ENCODE peak calls at places on chromosomes 16 and 17, in five cellular contexts. S is PC-9, A is gastrocnemius medialis, J is heart right ventricle, P is lower lobe of right lung. T is an unnamed sample. For H3K9me3, the result is how much of the 10 kb centered on the place peaks cover.

GRCh38 chr17:39606434-39607056 is 1.2 kb downstream of the NEUROD2 start:
- DNase-seq in S (no peak), A (no peak), J (no peak), P (no peak), T (no peak)

GRCh38 chr16:15775209-15775608 is 81.6 kb downstream of the MYH11 start:
- DNase-seq in S (no peak), A (no peak), J (no peak), P (no peak), T (no peak)

GRCh38 chr16:6682142-6682811 is 650.4 kb upstream of the RBFOX1 start:
- DNase-seq in S (no peak), A (no peak), J (no peak), P (peak), T (no peak)

GRCh38 chr17:71229036-71229435 is 891.8 kb upstream of the SOX9 start:
- DNase-seq in S (no peak), A (no peak), J (no peak), P (no peak), T (no peak)

GRCh38 chr16:35201151-35201550 is 1741.7 kb downstream of the TP53TG3F start:
- DNase-seq in S (no peak), A (no peak), J (no peak), P (no peak), T (no peak)

GRCh38 chr16:1984347-1985225 is 593 bp downstream of the GFER start:
- DNase-seq in S (no peak), A (no peak), J (no peak), P (no peak), T (no peak)

GRCh38 chr16:1913327-1914083 is 4.7 kb downstream of the HS3ST6 start:
- DNase-seq in S (peak), A (no peak), J (no peak), P (peak), T (no peak)

GRCh38 chr16:3282103-3282746 is 1.1 kb upstream of the ZNF263 start:
- DNase-seq in S (no peak), A (no peak), J (no peak), P (no peak), T (no peak)

GRCh38 chr17:8488931-8489330 is 53.2 kb downstream of the NDEL1 start:
- DNase-seq in S (no peak), A (no peak), J (peak), P (no peak), T (peak)

GRCh38 chr16:53080345-53081031 is 25.7 kb downstream of the CHD9 start:
- DNase-seq in S (peak), A (no peak), J (peak), P (no peak), T (peak)

GRCh38 chr17:13626703-13627102 is 25.0 kb upstream of the HS3ST3A1 start:
- DNase-seq in S (no peak), A (no peak), J (no peak), P (no peak), T (no peak)

GRCh38 chr17:63714550-63715277 is 14.8 kb upstream of the LIMD2 start:
- DNase-seq in S (no peak), A (peak), J (no peak), P (no peak), T (no peak)

GRCh38 chr17:74833501-74834361 is 26.0 kb downstream of the GRIN2C start:
- DNase-seq in S (peak), A (peak), J (no peak), P (peak), T (peak)

GRCh38 chr17:40597168-40598020 is 32.1 kb upstream of the CCR7 start:
- DNase-seq in S (no peak), A (no peak), J (no peak), P (no peak), T (no peak)

GRCh38 chr17:144936-145670 is 7.7 kb downstream of the SCGB1C2 start:
- DNase-seq in S (no peak), A (no peak), J (peak), P (peak), T (peak)

GRCh38 chr16:4239020-4239419 is 2.9 kb downstream of the SRL start:
- DNase-seq in S (no peak), A (no peak), J (peak), P (no peak), T (peak)

GRCh38 chr16:88561485-88562369 is 8.5 kb upstream of the ZC3H18 start:
- DNase-seq in S (peak), A (no peak), J (peak), P (peak), T (peak)

GRCh38 chr16:80974649-80975376 is 31.9 kb downstream of the CMC2 start:
- DNase-seq in S (no peak), A (no peak), J (no peak), P (no peak), T (no peak)

GRCh38 chr17:17847726-17848125 is 10.9 kb upstream of the SREBF1 start:
- DNase-seq in S (no peak), A (no peak), J (no peak), P (no peak), T (no peak)

GRCh38 chr16:50591800-50592771 is 43.9 kb downstream of the NKD1 start:
- DNase-seq in S (no peak), A (no peak), J (peak), P (no peak), T (peak)

GRCh38 chr16:75107505-75107904 is 9.1 kb downstream of the LDHD start:
- DNase-seq in S (no peak), A (no peak), J (no peak), P (no peak), T (no peak)
- H3K4me3 ChIP-seq in S (no peak), A (no peak), J (no peak), P (no peak), T (no peak)

GRCh38 chr16:71449020-71449419 is 7.2 kb upstream of the TLE7 start:
- DNase-seq in S (no peak), A (no peak), J (no peak), P (no peak), T (no peak)
- H3K9me3 ChIP-seq in S (half or more), A (under half), J (half or more), P (half or more), T (half or more)

GRCh38 chr16:68980695-68981315 is 124.6 kb upstream of the HAS3 start:
- DNase-seq in S (no peak), A (no peak), J (no peak), P (no peak), T (no peak)
- H3K27ac ChIP-seq in S (no peak), A (no peak), J (no peak), P (no peak), T (no peak)

GRCh38 chr17:2950846-2951245 is 112.6 kb downstream of the OR1D5 start:
- DNase-seq in S (no peak), A (no peak), J (no peak), P (peak), T (no peak)

GRCh38 chr17:2948721-2949468 is 114.5 kb downstream of the OR1D5 start:
- DNase-seq in S (no peak), A (no peak), J (no peak), P (peak), T (peak)

GRCh38 chr17:2947996-2948550 is 115.3 kb downstream of the OR1D5 start:
- DNase-seq in S (no peak), A (no peak), J (no peak), P (peak), T (no peak)

GRCh38 chr17:2947588-2947950 is 115.8 kb downstream of the OR1D5 start:
- DNase-seq in S (no peak), A (no peak), J (no peak), P (peak), T (peak)

GRCh38 chr17:2949469-2950044 is 113.8 kb downstream of the OR1D5 start:
- DNase-seq in S (peak), A (no peak), J (no peak), P (peak), T (peak)
- H3K4me3 ChIP-seq in S (no peak), A (no peak), J (no peak), P (no peak), T (no peak)

GRCh38 chr17:82098169-82098938 is at the start of gene FASN:
- DNase-seq in S (peak), A (peak), J (peak), P (peak), T (peak)
- H3K9me3 ChIP-seq in S (under half), A (under half), J (under half), P (under half), T (under half)

GRCh38 chr16:30775381-30776099 is 11.5 kb downstream of the ZNF629 start:
- DNase-seq in S (peak), A (peak), J (peak), P (peak), T (peak)
- H3K27ac ChIP-seq in S (peak), A (peak), J (peak), P (peak), T (peak)